ENCODE peak calls at places on chromosome 17, in ten cellular contexts. G is heart right ventricle; Y is fibroblast of the aortic adventitia; H is HFF-Myc; B is breast epithelium; K is CD8-positive, alpha-beta T cell; S is activated CD8-positive, alpha-beta memory T cell treated with anti-CD3 and anti-CD28 coated beads for 1 hour; J is Peyer's patch; D is GM18507; C is GF-D8. T is an unnamed sample.

GRCh38 chr17:2259769-2260536 is 43.6 kb downstream of the SMG6 start:
- DNase-seq in G (no peak), Y (peak; percentile 45), H (no peak), B (no peak), K (peak; percentile 28), S (peak; percentile 27), J (peak; percentile 76), D (peak; percentile 50), C (no peak), T (peak; percentile 35)

GRCh38 chr17:8922451-8922850 is 43.1 kb downstream of the PIK3R5 start:
- DNase-seq in G (no peak), Y (peak; percentile 81), H (peak; percentile 79), B (no peak), K (no peak), S (no peak), J (no peak), D (no peak), C (peak; percentile 54), T (no peak)

GRCh38 chr17:13765701-13766100 is 164.0 kb upstream of the HS3ST3A1 start:
- DNase-seq in G (no peak), Y (no peak), H (no peak), B (no peak), K (no peak), S (no peak), J (no peak), D (no peak), C (no peak), T (no peak)

GRCh38 chr17:18156171-18156975 is 27.3 kb upstream of the ALKBH5 start:
- DNase-seq in G (no peak), Y (no peak), H (no peak), B (no peak), K (no peak), S (no peak), J (no peak), D (no peak), C (no peak), T (no peak)

GRCh38 chr17:13084420-13084819 is 66.6 kb upstream of the ELAC2 start:
- DNase-seq in G (no peak), Y (no peak), H (no peak), B (no peak), K (no peak), S (no peak), J (no peak), D (no peak), C (no peak), T (no peak)

GRCh38 chr17:48198950-48199541 is 91.5 kb downstream of the SNX11 start:
- DNase-seq in G (no peak), Y (no peak), H (no peak), B (no peak), K (no peak), S (no peak), J (peak; percentile 53), D (no peak), C (no peak), T (no peak)

GRCh38 chr17:40374965-40375498 is 10.5 kb upstream of the GJD3 start:
- DNase-seq in G (no peak), Y (no peak), H (no peak), B (no peak), K (no peak), S (no peak), J (no peak), D (no peak), C (no peak), T (no peak)

GRCh38 chr17:5399767-5400166 is 19.7 kb downstream of the NUP88 start:
- DNase-seq in G (no peak), Y (no peak), H (no peak), B (no peak), K (no peak), S (no peak), J (no peak), D (no peak), C (no peak), T (no peak)

GRCh38 chr17:40558651-40559015 is 6.6 kb downstream of the CCR7 start:
- DNase-seq in G (no peak), Y (no peak), H (no peak), B (no peak), K (no peak), S (no peak), J (no peak), D (no peak), C (no peak), T (no peak)

GRCh38 chr17:75110307-75110937 is 653 bp downstream of the ARMC7 start:
- DNase-seq in G (no peak), Y (no peak), H (no peak), B (no peak), K (peak; percentile 11), S (no peak), J (no peak), D (no peak), C (no peak), T (no peak)

GRCh38 chr17:218711-219110 is 37.3 kb upstream of the DOC2B start:
- DNase-seq in G (no peak), Y (no peak), H (no peak), B (no peak), K (no peak), S (no peak), J (peak; percentile 25), D (no peak), C (no peak), T (no peak)

GRCh38 chr17:81429353-81429774 is 34.1 kb downstream of the BAHCC1 start:
- DNase-seq in G (peak; percentile 78), Y (peak; percentile 72), H (no peak), B (peak; percentile 91), K (no peak), S (no peak), J (peak; percentile 68), D (no peak), C (peak; percentile 46), T (no peak)

GRCh38 chr17:37110816-37111215 is 162.1 kb downstream of the AATF start:
- DNase-seq in G (no peak), Y (no peak), H (no peak), B (no peak), K (no peak), S (no peak), J (no peak), D (no peak), C (no peak), T (no peak)

GRCh38 chr17:42879596-42879985 is 21.0 kb upstream of the G6PC1 start:
- DNase-seq in G (no peak), Y (no peak), H (no peak), B (no peak), K (no peak), S (no peak), J (no peak), D (no peak), C (no peak), T (no peak)

GRCh38 chr17:28185658-28186057 is 133.3 kb upstream of the TMEM97 start:
- DNase-seq in G (no peak), Y (no peak), H (no peak), B (no peak), K (no peak), S (no peak), J (no peak), D (no peak), C (no peak), T (no peak)

GRCh38 chr17:75130632-75131277 is 787 bp downstream of the NT5C start:
- DNase-seq in G (peak; percentile 24), Y (peak; percentile 49), H (no peak), B (no peak), K (no peak), S (no peak), J (peak; percentile 76), D (no peak), C (no peak), T (peak; percentile 33)

GRCh38 chr17:77503916-77504651 is 363.3 kb downstream of the SEC14L1 start:
- DNase-seq in G (no peak), Y (no peak), H (no peak), B (no peak), K (no peak), S (no peak), J (peak; percentile 40), D (no peak), C (no peak), T (no peak)

GRCh38 chr17:31527606-31528005 is 136.1 kb downstream of the RAB11FIP4 start:
- DNase-seq in G (no peak), Y (peak; percentile 82), H (no peak), B (no peak), K (no peak), S (no peak), J (no peak), D (no peak), C (no peak), T (no peak)

GRCh38 chr17:60170835-60171752 is 21.3 kb downstream of the CA4 start:
- DNase-seq in G (no peak), Y (no peak), H (no peak), B (no peak), K (no peak), S (no peak), J (peak; percentile 38), D (no peak), C (no peak), T (no peak)

GRCh38 chr17:63120406-63120805 is 154.4 kb downstream of the TANC2 start:
- DNase-seq in G (no peak), Y (peak; percentile 32), H (no peak), B (no peak), K (no peak), S (no peak), J (no peak), D (no peak), C (no peak), T (no peak)

GRCh38 chr17:9531080-9531479 is 44.5 kb downstream of the STX8 start:
- DNase-seq in G (no peak), Y (no peak), H (no peak), B (no peak), K (no peak), S (no peak), J (no peak), D (no peak), C (no peak), T (no peak)

GRCh38 chr17:37848690-37849616 is 75.3 kb upstream of the TBC1D3K start:
- DNase-seq in G (no peak), Y (no peak), H (peak; percentile 82), B (no peak), K (no peak), S (no peak), J (no peak), D (no peak), C (no peak), T (no peak)

GRCh38 chr17:58232707-58233156 is 5.7 kb upstream of the LPO start:
- DNase-seq in G (no peak), Y (peak; percentile 56), H (peak; percentile 20), B (no peak), K (no peak), S (no peak), J (no peak), D (peak; percentile 39), C (peak; percentile 90), T (no peak)

GRCh38 chr17:38562215-38562569 is 43.6 kb downstream of the SRCIN1 start:
- DNase-seq in G (no peak), Y (no peak), H (no peak), B (no peak), K (no peak), S (no peak), J (no peak), D (no peak), C (no peak), T (no peak)

T was measured in effector CD4-positive, alpha-beta T cell.